ENCODE peak calls at places on chromosomes 4 and X, in nine cellular contexts. O, G, D, V, T, Z, R, J and C are unnamed samples.

GRCh38 chr4:74278490-74278889 is 29.8 kb upstream of the EPGN start:
- DNase-seq in J (no peak), Z (no peak), V (no peak), G (no peak), T (no peak), D (no peak), R (no peak), O (no peak), C (no peak)

GRCh38 chr4:7857238-7857701 is 82.4 kb downstream of the AFAP1 start:
- DNase-seq in G (peak; percentile 82), J (no peak), V (no peak), O (no peak), D (no peak), R (peak; percentile 67), T (no peak), Z (no peak), C (peak; percentile 83)

GRCh38 chr4:154467886-154468285 is 23.7 kb downstream of the DCHS2 start:
- DNase-seq in V (no peak), Z (no peak), G (peak; percentile 36), R (no peak), J (no peak), T (no peak), O (no peak), D (no peak), C (no peak)

GRCh38 chr4:1345905-1346780 is 865 bp upstream of the UVSSA start:
- DNase-seq in Z (peak; percentile 75), G (peak; percentile 46), R (peak; percentile 66), J (peak; percentile 61), V (peak; percentile 89), O (peak; percentile 21), T (peak; percentile 32), D (peak; percentile 50), C (peak; percentile 29)

GRCh38 chr4:97153042-97153441 is 990.2 kb downstream of the STPG2 start:
- DNase-seq in J (no peak), T (no peak), Z (no peak), V (peak; percentile 0), G (no peak), O (no peak), R (no peak), D (no peak), C (peak; percentile 33)

GRCh38 chr4:72531322-72531721 is 37.7 kb downstream of the ADAMTS3 start:
- DNase-seq in O (no peak), G (no peak), D (no peak), T (no peak), J (no peak), Z (no peak), V (no peak), R (no peak), C (no peak)

GRCh38 chr4:184430163-184430562 is 44.2 kb downstream of the IRF2 start:
- DNase-seq in R (no peak), V (no peak), D (no peak), G (no peak), T (no peak), J (no peak), Z (no peak), O (no peak), C (no peak)

GRCh38 chr4:7755529-7755928 is 184.1 kb downstream of the AFAP1 start:
- DNase-seq in J (no peak), Z (no peak), R (no peak), D (no peak), V (no peak), G (no peak), O (no peak), T (no peak), C (no peak)

GRCh38 chrX:24306430-24306829 is 7.4 kb downstream of the SUPT20HL2 start:
- DNase-seq in G (no peak), O (no peak), T (no peak), R (no peak), V (peak; percentile 54), D (no peak), J (no peak), Z (no peak), C (no peak)

GRCh38 chrX:28205905-28206304 is 224.7 kb upstream of the DCAF8L1 start:
- DNase-seq in Z (no peak), O (no peak), G (no peak), T (no peak), V (peak; percentile 30), J (no peak), D (no peak), R (no peak), C (no peak)

GRCh38 chrX:155262970-155263754 is 1.1 kb downstream of the RAB39B start:
- DNase-seq in V (no peak), G (no peak), J (no peak), O (no peak), Z (no peak), T (no peak), R (no peak), D (no peak), C (no peak)